ENCODE peak calls at places on chromosomes 4 and X, in ten cellular contexts. G, T, U, B, I, N, Q, J, C and X are unnamed samples.

GRCh38 chr4:8333726-8334460 is 64.3 kb downstream of the HTRA3 start:
- DNase-seq in G (no peak), T (no peak), U (no peak), B (no peak), I (no peak), N (no peak), Q (no peak), J (no peak), C (no peak), X (no peak)

GRCh38 chrX:139881572-139881971 is 51.3 kb downstream of the ATP11C start:
- DNase-seq in G (no peak), T (peak), U (no peak), B (peak), I (no peak), N (no peak), Q (no peak), J (no peak), C (no peak), X (no peak)

GRCh38 chrX:1493317-1493856 is 40.7 kb upstream of the ASMTL start:
- DNase-seq in G (no peak), T (no peak), U (no peak), B (no peak), I (no peak), N (no peak), Q (no peak), J (no peak), C (no peak), X (no peak)

GRCh38 chrX:96770315-96770714 is 85.7 kb downstream of the DIAPH2 start:
- DNase-seq in G (no peak), T (no peak), U (no peak), B (peak), I (no peak), N (no peak), Q (no peak), J (peak), C (peak), X (no peak)

GRCh38 chr4:15003441-15003890 is 1.2 kb downstream of the CPEB2 start:
- DNase-seq in G (peak), T (no peak), U (peak), B (no peak), I (peak), N (peak), Q (peak), J (peak), C (peak), X (no peak)

GRCh38 chr4:39613093-39613656 is 25.5 kb downstream of the SMIM14 start:
- DNase-seq in G (no peak), T (no peak), U (no peak), B (peak), I (no peak), N (no peak), Q (no peak), J (peak), C (no peak), X (peak)

GRCh38 chr4:137648531-137648930 is 116.2 kb upstream of the PCDH18 start:
- DNase-seq in G (no peak), T (no peak), U (no peak), B (no peak), I (no peak), N (no peak), Q (no peak), J (no peak), C (no peak), X (no peak)

GRCh38 chr4:184647391-184648101 is 1.7 kb downstream of the CASP3 start:
- DNase-seq in G (no peak), T (no peak), U (no peak), B (peak), I (no peak), N (no peak), Q (no peak), J (no peak), C (no peak), X (no peak)

GRCh38 chr4:133929540-133929939 is 272.0 kb downstream of the PABPC4L start:
- DNase-seq in G (no peak), T (no peak), U (no peak), B (no peak), I (no peak), N (no peak), Q (no peak), J (no peak), C (no peak), X (no peak)

GRCh38 chr4:152571296-152571695 is 35.4 kb upstream of the FBXW7 start:
- DNase-seq in G (no peak), T (no peak), U (no peak), B (no peak), I (no peak), N (no peak), Q (no peak), J (no peak), C (no peak), X (no peak)

GRCh38 chrX:28099166-28099565 is 117.9 kb upstream of the DCAF8L1 start:
- DNase-seq in G (no peak), T (no peak), U (no peak), B (no peak), I (no peak), N (no peak), Q (no peak), J (no peak), C (no peak), X (no peak)

GRCh38 chr4:81600511-81601269 is 129.0 kb upstream of the RASGEF1B start:
- DNase-seq in G (no peak), T (no peak), U (no peak), B (no peak), I (no peak), N (no peak), Q (peak), J (no peak), C (no peak), X (no peak)

GRCh38 chr4:65880594-65880993 is 210.3 kb upstream of the EPHA5 start:
- DNase-seq in G (no peak), T (no peak), U (no peak), B (no peak), I (no peak), N (no peak), Q (no peak), J (no peak), C (no peak), X (no peak)

GRCh38 chr4:60884545-60884944 is 315.6 kb upstream of the ADGRL3 start:
- DNase-seq in G (no peak), T (no peak), U (no peak), B (no peak), I (no peak), N (no peak), Q (no peak), J (no peak), C (no peak), X (no peak)

GRCh38 chr4:6916587-6917444 is 7.2 kb downstream of the TBC1D14 start:
- DNase-seq in G (no peak), T (no peak), U (peak), B (peak), I (no peak), N (no peak), Q (no peak), J (no peak), C (peak), X (peak)

GRCh38 chrX:35382966-35383365 is 415.2 kb upstream of the MAGEB16 start:
- DNase-seq in G (no peak), T (no peak), U (no peak), B (no peak), I (no peak), N (no peak), Q (no peak), J (no peak), C (no peak), X (no peak)

GRCh38 chrX:8034058-8034457 is 106.8 kb upstream of the PNPLA4 start:
- DNase-seq in G (no peak), T (no peak), U (no peak), B (no peak), I (no peak), N (no peak), Q (no peak), J (no peak), C (no peak), X (no peak)

GRCh38 chrX:65203545-65203944 is 227.3 kb upstream of the ZC4H2 start:
- DNase-seq in G (no peak), T (no peak), U (no peak), B (no peak), I (no peak), N (no peak), Q (no peak), J (no peak), C (no peak), X (no peak)

GRCh38 chr4:185190001-185190856 is 13.6 kb downstream of the CFAP97 start:
- DNase-seq in G (no peak), T (no peak), U (no peak), B (no peak), I (no peak), N (no peak), Q (no peak), J (no peak), C (no peak), X (no peak)

GRCh38 chr4:176422031-176422430 is 102.3 kb downstream of the SPCS3 start:
- DNase-seq in G (no peak), T (no peak), U (no peak), B (no peak), I (no peak), N (no peak), Q (no peak), J (no peak), C (no peak), X (no peak)

GRCh38 chrX:97284531-97284930 is 400.8 kb downstream of the RPA4 start:
- DNase-seq in G (no peak), T (no peak), U (no peak), B (no peak), I (no peak), N (no peak), Q (no peak), J (no peak), C (no peak), X (no peak)

GRCh38 chr4:90951037-90951436 is 823.8 kb downstream of the CCSER1 start:
- DNase-seq in G (no peak), T (peak), U (no peak), B (peak), I (no peak), N (peak), Q (no peak), J (no peak), C (peak), X (peak)

GRCh38 chr4:1512738-1513660 is 106.8 kb upstream of the NKX1-1 start:
- DNase-seq in G (no peak), T (no peak), U (peak), B (no peak), I (no peak), N (peak), Q (peak), J (peak), C (peak), X (peak)

GRCh38 chr4:144178414-144178813 is 37.9 kb upstream of the GYPA start:
- DNase-seq in G (no peak), T (no peak), U (no peak), B (no peak), I (no peak), N (no peak), Q (no peak), J (no peak), C (no peak), X (no peak)

GRCh38 chr4:37603070-37603468 is 83.1 kb downstream of the RELL1 start:
- DNase-seq in G (no peak), T (peak), U (peak), B (peak), I (peak), N (peak), Q (peak), J (peak), C (peak), X (peak)

GRCh38 chr4:76459291-76459723 is 24.3 kb downstream of the SHROOM3 start:
- DNase-seq in G (no peak), T (no peak), U (no peak), B (peak), I (peak), N (peak), Q (peak), J (no peak), C (peak), X (no peak)

GRCh38 chr4:88818650-88819470 is 121.2 kb upstream of the NAP1L5 start:
- DNase-seq in G (no peak), T (no peak), U (peak), B (peak), I (peak), N (peak), Q (no peak), J (no peak), C (peak), X (peak)

GRCh38 chr4:121041307-121042090 is 30.8 kb downstream of the NDNF start:
- DNase-seq in G (no peak), T (no peak), U (no peak), B (no peak), I (no peak), N (no peak), Q (no peak), J (no peak), C (no peak), X (no peak)

GRCh38 chrX:102546818-102547493 is 30.4 kb upstream of the TMSB15A start:
- DNase-seq in G (no peak), T (no peak), U (no peak), B (no peak), I (no peak), N (no peak), Q (no peak), J (peak), C (no peak), X (no peak)

GRCh38 chr4:185201983-185202962 is 1.5 kb downstream of the CFAP97 start:
- DNase-seq in G (no peak), T (no peak), U (no peak), B (peak), I (no peak), N (no peak), Q (no peak), J (no peak), C (no peak), X (no peak)

GRCh38 chr4:8916914-8917305 is 45.3 kb upstream of the HMX1 start:
- DNase-seq in G (no peak), T (no peak), U (no peak), B (no peak), I (no peak), N (no peak), Q (no peak), J (no peak), C (peak), X (no peak)

GRCh38 chrX:30702736-30703135 is 49.5 kb downstream of the GK start:
- DNase-seq in G (no peak), T (peak), U (no peak), B (peak), I (no peak), N (no peak), Q (no peak), J (no peak), C (no peak), X (no peak)

GRCh38 chrX:9785252-9785943 is 831 bp upstream of the SHROOM2 start:
- DNase-seq in G (no peak), T (no peak), U (no peak), B (no peak), I (no peak), N (no peak), Q (no peak), J (no peak), C (peak), X (no peak)